ENCODE peak calls at places on chromosomes 3 and 15, in four cellular contexts. Z is gastrocnemius medialis, J is small intestine, O is uterus. P is an unnamed sample.
A peak's percentile ranks its signal among the peaks of the same experiment; 100 is the strongest.

GRCh38 chr15:31270767-31271166 is 55.9 kb upstream of the KLF13 start:
- DNase-seq in Z (peak; percentile 8), J (no peak), O (no peak), P (no peak)

GRCh38 chr3:133296315-133296917 is 103.4 kb upstream of the BFSP2 start:
- DNase-seq in Z (no peak), J (no peak), O (no peak), P (no peak)

GRCh38 chr15:69317392-69317841 is 18.7 kb downstream of the PAQR5 start:
- DNase-seq in Z (no peak), J (peak; percentile 65), O (no peak), P (no peak)

GRCh38 chr15:80153900-80154299 is 1.1 kb downstream of the FAH start:
- DNase-seq in Z (no peak), J (no peak), O (no peak), P (no peak)

GRCh38 chr15:81006124-81006523 is 5.4 kb downstream of the TLNRD1 start:
- DNase-seq in Z (no peak), J (no peak), O (no peak), P (no peak)

GRCh38 chr15:70722266-70723123 is 40.9 kb downstream of the UACA start:
- DNase-seq in Z (no peak), J (peak; percentile 60), O (no peak), P (peak; percentile 51)

GRCh38 chr3:98005438-98005837 is 29.7 kb downstream of the GABRR3 start:
- DNase-seq in Z (no peak), J (no peak), O (no peak), P (no peak)

GRCh38 chr15:69150336-69150735 is 10.1 kb upstream of the GLCE start:
- DNase-seq in Z (no peak), J (no peak), O (no peak), P (no peak)

GRCh38 chr3:29478671-29479070 is 197.8 kb downstream of the RBMS3 start:
- DNase-seq in Z (no peak), J (no peak), O (no peak), P (peak; percentile 37)

GRCh38 chr3:97793415-97794019 is 28.3 kb upstream of the CRYBG3 start:
- DNase-seq in Z (no peak), J (peak; percentile 61), O (no peak), P (peak; percentile 19)

GRCh38 chr3:192819001-192819569 is 91.7 kb upstream of the FGF12 start:
- DNase-seq in Z (no peak), J (peak; percentile 70), O (peak; percentile 43), P (peak; percentile 84)

GRCh38 chr3:66398228-66399025 is 102.4 kb downstream of the LRIG1 start:
- DNase-seq in Z (peak; percentile 67), J (no peak), O (no peak), P (no peak)

GRCh38 chr3:58161435-58162398 is 49.1 kb downstream of the DNASE1L3 start:
- DNase-seq in Z (peak; percentile 37), J (peak; percentile 67), O (peak; percentile 86), P (peak; percentile 95)

GRCh38 chr3:126347543-126348161 is 9.6 kb downstream of the KLF15 start:
- DNase-seq in Z (peak; percentile 56), J (no peak), O (no peak), P (no peak)

GRCh38 chr15:31440754-31441298 is 114.2 kb downstream of the KLF13 start:
- DNase-seq in Z (peak; percentile 57), J (peak; percentile 51), O (peak; percentile 58), P (no peak)

DNA sequence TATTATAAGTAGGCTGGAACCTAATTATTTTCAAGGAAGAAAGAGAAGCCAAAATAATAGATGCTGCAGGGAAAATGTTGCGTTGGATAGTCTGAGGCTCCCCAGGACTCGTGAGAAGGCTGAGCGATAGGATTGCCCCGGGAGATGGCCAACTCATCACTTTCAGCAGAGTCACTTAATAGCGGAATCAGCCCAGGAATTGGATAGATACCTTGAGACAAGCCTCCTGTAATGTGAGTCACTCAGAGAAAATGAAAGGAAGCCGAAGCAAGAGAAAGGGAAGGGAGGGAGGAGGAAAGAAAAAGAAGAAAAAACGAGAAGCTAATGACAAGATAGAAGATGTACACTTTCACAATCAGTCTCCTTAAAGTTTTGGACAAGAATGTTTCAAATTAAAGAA is 94.3 kb downstream of the SQOR start:
- DNase-seq in Z (no peak), J (no peak), O (no peak), P (no peak)
- H3K4me1 ChIP-seq in Z (peaks cover 7% of the 10 kb centered on the region), J (no peaks in the 10 kb centered on the region), O (no peaks in the 10 kb centered on the region), P (no peaks in the 10 kb centered on the region)

GRCh38 chr15:33200444-33200843 is 5.9 kb upstream of the FMN1 start:
- DNase-seq in Z (no peak), J (peak; percentile 67), O (no peak), P (peak; percentile 77)
- H3K4me1 ChIP-seq in Z (peaks cover 23% of the 10 kb centered on the region), J (no peaks in the 10 kb centered on the region), O (no peaks in the 10 kb centered on the region), P (peaks cover 17% of the 10 kb centered on the region)

DNA sequence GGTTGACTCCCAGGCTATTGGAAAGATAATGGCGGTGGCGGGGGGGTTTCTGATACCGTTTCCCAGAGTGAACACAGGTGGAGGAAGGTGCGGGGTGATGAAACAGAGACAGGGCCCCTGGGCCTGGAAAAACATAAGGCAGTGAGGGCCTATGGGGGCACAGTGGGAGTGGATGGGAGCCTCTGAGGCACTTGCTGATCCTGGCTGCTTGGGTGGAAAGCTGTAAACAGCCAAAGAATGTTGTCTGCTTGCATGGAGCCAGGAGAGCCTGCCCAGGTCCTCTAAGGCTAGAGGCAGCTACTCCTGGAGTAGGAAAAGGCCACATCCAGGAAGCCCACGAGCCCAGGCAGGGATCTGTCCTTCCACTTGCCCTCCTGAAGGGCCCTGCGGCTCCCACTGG is 3.0 kb upstream of the SEMA3B start:
- DNase-seq in Z (no peak), J (no peak), O (no peak), P (no peak)
- H3K4me1 ChIP-seq in Z (peaks cover 34% of the 10 kb centered on the region), J (peaks cover 4% of the 10 kb centered on the region), O (peaks cover 9% of the 10 kb centered on the region), P (peaks cover 48% of the 10 kb centered on the region)

GRCh38 chr3:123760817-123761216 is 123.3 kb downstream of the MYLK start:
- DNase-seq in Z (no peak), J (no peak), O (no peak), P (peak; percentile 34)
- H3K4me1 ChIP-seq in Z (peaks cover 2% of the 10 kb centered on the region), J (no peaks in the 10 kb centered on the region), O (no peaks in the 10 kb centered on the region), P (peaks cover 19% of the 10 kb centered on the region)

DNA sequence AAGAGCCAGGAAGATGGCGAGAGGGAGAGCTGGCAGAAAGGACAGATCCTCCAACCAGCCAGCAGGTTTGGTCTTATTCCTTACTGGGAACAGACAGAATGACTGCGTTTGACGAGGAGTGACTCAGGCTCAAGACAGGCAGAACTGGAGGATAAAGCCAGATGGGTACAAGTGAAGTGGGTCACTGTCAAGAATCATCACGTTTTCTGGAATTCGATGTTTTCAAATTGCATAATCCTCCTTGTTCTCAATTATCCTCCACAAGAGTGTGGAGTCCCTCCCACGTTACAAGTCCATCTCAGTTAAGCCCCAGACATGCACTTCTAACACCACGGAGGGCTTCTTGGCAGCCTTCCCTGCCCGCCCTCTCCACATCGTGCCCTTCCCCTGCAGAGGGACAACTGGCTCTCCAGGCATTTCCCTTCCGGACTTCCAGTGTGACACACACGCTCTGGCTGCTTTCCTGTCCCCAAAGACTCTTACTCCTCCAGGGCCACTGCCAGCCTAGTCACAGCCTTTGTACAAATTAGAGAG is 183.1 kb downstream of the CHST2 start:
- DNase-seq in Z (peak; percentile 21), J (peak; percentile 3), O (peak; percentile 41), P (peak; percentile 72)
- H3K4me1 ChIP-seq in Z (peaks cover 4% of the 10 kb centered on the region), J (no peaks in the 10 kb centered on the region), O (no peaks in the 10 kb centered on the region), P (peaks cover 8% of the 10 kb centered on the region)

GRCh38 chr3:156761007-156761406 is 65.1 kb upstream of the LEKR1 start:
- DNase-seq in Z (no peak), J (no peak), O (no peak), P (no peak)
- H3K4me1 ChIP-seq in Z (peaks cover 9% of the 10 kb centered on the region), J (no peaks in the 10 kb centered on the region), O (no peaks in the 10 kb centered on the region), P (peaks cover 10% of the 10 kb centered on the region)

GRCh38 chr3:84439476-84439875 is 519.3 kb upstream of the CADM2 start:
- DNase-seq in Z (no peak), J (no peak), O (no peak), P (no peak)
- H3K4me1 ChIP-seq in Z (no peaks in the 10 kb centered on the region), J (no peaks in the 10 kb centered on the region), O (no peaks in the 10 kb centered on the region), P (no peaks in the 10 kb centered on the region)

DNA sequence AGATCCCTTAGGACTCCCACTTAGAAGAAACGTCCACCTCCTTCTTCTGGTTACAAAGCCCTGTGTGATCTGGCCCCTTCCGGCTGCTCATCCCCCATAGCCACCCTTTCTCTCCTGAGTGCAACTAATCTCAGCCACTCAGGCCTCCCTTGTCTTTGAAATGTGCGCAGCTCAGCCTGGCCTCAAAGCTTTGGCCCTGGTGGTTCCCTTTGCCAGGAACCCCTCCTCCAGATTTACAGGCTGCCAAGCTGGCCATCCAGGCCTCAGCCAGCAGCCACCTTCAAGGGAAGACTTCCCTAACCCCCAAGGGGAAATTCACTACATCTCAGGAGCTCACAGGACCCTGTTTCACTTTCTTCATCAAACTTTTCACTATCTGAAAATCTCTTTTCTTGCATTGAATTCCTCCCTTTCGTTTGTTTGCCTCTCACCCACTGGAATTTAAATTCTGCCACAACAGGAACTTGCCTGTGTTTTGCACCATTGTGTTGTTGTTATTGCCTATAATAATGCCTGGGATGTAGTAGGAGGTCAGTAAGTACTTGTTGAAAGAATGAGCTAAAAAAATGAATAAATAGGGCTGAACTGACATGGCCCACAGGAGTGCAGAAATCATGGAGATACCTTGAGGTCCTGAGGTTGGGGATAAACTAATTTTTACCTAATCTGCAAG is 109.5 kb upstream of the PFN2 start:
- DNase-seq in Z (no peak), J (no peak), O (no peak), P (no peak)
- H3K4me1 ChIP-seq in Z (peaks cover 24% of the 10 kb centered on the region), J (no peaks in the 10 kb centered on the region), O (no peaks in the 10 kb centered on the region), P (peaks cover 52% of the 10 kb centered on the region)

DNA sequence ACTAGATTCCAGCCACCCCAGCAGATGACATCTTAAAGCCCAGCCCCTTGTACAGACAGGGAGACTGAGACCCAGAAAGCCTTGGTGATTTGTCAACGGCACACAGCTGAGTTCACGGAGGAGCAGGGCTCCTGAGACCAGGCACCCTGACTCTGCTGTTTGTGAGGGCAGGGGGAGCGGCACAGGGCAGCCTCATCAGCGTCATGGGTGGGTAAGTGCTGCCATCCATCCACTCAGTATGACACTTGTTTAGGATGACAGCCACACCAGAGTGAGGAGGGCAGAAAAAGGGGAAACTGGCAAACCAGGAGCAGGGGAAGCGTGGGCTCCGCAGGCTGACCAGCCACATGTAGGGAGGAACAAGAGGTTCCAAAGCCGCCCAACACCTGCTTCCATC is 20.0 kb downstream of the RBPMS2 start:
- DNase-seq in Z (no peak), J (no peak), O (no peak), P (no peak)
- H3K4me1 ChIP-seq in Z (no peaks in the 10 kb centered on the region), J (no peaks in the 10 kb centered on the region), O (no peaks in the 10 kb centered on the region), P (peaks cover under 1% of the 10 kb centered on the region)

GRCh38 chr3:48928679-48929078 is 10.0 kb downstream of the ARIH2 start:
- DNase-seq in Z (no peak), J (no peak), O (no peak), P (no peak)
- H3K4me1 ChIP-seq in Z (peaks cover 70% of the 10 kb centered on the region), J (no peaks in the 10 kb centered on the region), O (no peaks in the 10 kb centered on the region), P (peaks cover 15% of the 10 kb centered on the region)